ENCODE peak calls at places on chromosome 16, in eight cellular contexts. W is HCT116, J is heart left ventricle, C is lower lobe of right lung, N is Peyer's patch, V is sigmoid colon, F is foreskin keratinocyte, Q is tibial artery. P is an unnamed sample.

GRCh38 chr16:10156111-10156510 is 26.1 kb downstream of the GRIN2A start:
- DNase-seq in W (no peak), J (no peak), C (no peak), N (no peak), V (no peak), F (no peak), Q (no peak), P (no peak)

GRCh38 chr16:85005278-85006069 is 5.9 kb downstream of the ZDHHC7 start:
- DNase-seq in W (no peak), J (no peak), C (peak; percentile 15), N (no peak), V (peak; percentile 90), F (no peak), Q (peak; percentile 83), P (no peak)

GRCh38 chr16:84029297-84030096 is 13.1 kb downstream of the SLC38A8 start:
- DNase-seq in W (no peak), J (no peak), C (no peak), N (no peak), V (no peak), F (no peak), Q (no peak), P (no peak)

GRCh38 chr16:2199621-2200139 is 3.3 kb upstream of the CASKIN1 start:
- DNase-seq in W (no peak), J (no peak), C (no peak), N (no peak), V (no peak), F (no peak), Q (no peak), P (no peak)

GRCh38 chr16:74271879-74272278 is 24.7 kb upstream of the PSMD7 start:
- DNase-seq in W (no peak), J (no peak), C (no peak), N (no peak), V (no peak), F (no peak), Q (no peak), P (no peak)

GRCh38 chr16:27367463-27368357 is 34.3 kb upstream of the IL21R start:
- DNase-seq in W (peak; percentile 63), J (peak; percentile 81), C (peak; percentile 87), N (peak; percentile 93), V (peak; percentile 92), F (no peak), Q (peak; percentile 83), P (peak; percentile 92)

GRCh38 chr16:1527836-1528811 is 5.3 kb upstream of the TMEM204 start:
- DNase-seq in W (no peak), J (peak; percentile 74), C (no peak), N (no peak), V (no peak), F (no peak), Q (no peak), P (no peak)

GRCh38 chr16:66344533-66345145 is 21.9 kb upstream of the CDH5 start:
- DNase-seq in W (no peak), J (no peak), C (no peak), N (peak; percentile 74), V (no peak), F (no peak), Q (no peak), P (no peak)

GRCh38 chr16:3214904-3215600 is 19.9 kb downstream of the ZNF200 start:
- DNase-seq in W (no peak), J (no peak), C (no peak), N (peak; percentile 50), V (no peak), F (no peak), Q (no peak), P (no peak)

GRCh38 chr16:23578096-23578830 is 17.9 kb downstream of the NDUFAB1 start:
- DNase-seq in W (no peak), J (no peak), C (no peak), N (no peak), V (peak; percentile 18), F (no peak), Q (no peak), P (no peak)

GRCh38 chr16:58451263-58451662 is 48.7 kb upstream of the NDRG4 start:
- DNase-seq in W (no peak), J (peak; percentile 47), C (no peak), N (no peak), V (no peak), F (no peak), Q (no peak), P (peak; percentile 18)

GRCh38 chr16:84913315-84913714 is 93.5 kb downstream of the CRISPLD2 start:
- DNase-seq in W (no peak), J (no peak), C (no peak), N (peak; percentile 61), V (peak; percentile 94), F (no peak), Q (peak; percentile 87), P (no peak)

GRCh38 chr16:80627108-80627507 is 86.3 kb downstream of the DYNLRB2 start:
- DNase-seq in W (no peak), J (no peak), C (no peak), N (no peak), V (no peak), F (no peak), Q (no peak), P (no peak)

GRCh38 chr16:84088695-84089395 is 27.9 kb downstream of the MBTPS1 start:
- DNase-seq in W (no peak), J (peak; percentile 46), C (no peak), N (peak; percentile 70), V (no peak), F (no peak), Q (no peak), P (no peak)

GRCh38 chr16:11835891-11836652 is 15.3 kb downstream of the RSL1D1 start:
- DNase-seq in W (no peak), J (no peak), C (no peak), N (no peak), V (no peak), F (no peak), Q (no peak), P (no peak)

GRCh38 chr16:86418981-86419380 is 91.3 kb upstream of the FOXF1 start:
- DNase-seq in W (no peak), J (no peak), C (no peak), N (no peak), V (no peak), F (no peak), Q (no peak), P (no peak)

GRCh38 chr16:86411878-86412277 is 98.4 kb upstream of the FOXF1 start:
- DNase-seq in W (no peak), J (no peak), C (no peak), N (no peak), V (no peak), F (no peak), Q (no peak), P (no peak)

GRCh38 chr16:86410529-86410928 is 99.8 kb upstream of the FOXF1 start:
- DNase-seq in W (no peak), J (no peak), C (no peak), N (no peak), V (no peak), F (no peak), Q (no peak), P (no peak)

GRCh38 chr16:86419518-86419917 is 90.8 kb upstream of the FOXF1 start:
- DNase-seq in W (no peak), J (no peak), C (no peak), N (no peak), V (no peak), F (no peak), Q (no peak), P (no peak)

DNA sequence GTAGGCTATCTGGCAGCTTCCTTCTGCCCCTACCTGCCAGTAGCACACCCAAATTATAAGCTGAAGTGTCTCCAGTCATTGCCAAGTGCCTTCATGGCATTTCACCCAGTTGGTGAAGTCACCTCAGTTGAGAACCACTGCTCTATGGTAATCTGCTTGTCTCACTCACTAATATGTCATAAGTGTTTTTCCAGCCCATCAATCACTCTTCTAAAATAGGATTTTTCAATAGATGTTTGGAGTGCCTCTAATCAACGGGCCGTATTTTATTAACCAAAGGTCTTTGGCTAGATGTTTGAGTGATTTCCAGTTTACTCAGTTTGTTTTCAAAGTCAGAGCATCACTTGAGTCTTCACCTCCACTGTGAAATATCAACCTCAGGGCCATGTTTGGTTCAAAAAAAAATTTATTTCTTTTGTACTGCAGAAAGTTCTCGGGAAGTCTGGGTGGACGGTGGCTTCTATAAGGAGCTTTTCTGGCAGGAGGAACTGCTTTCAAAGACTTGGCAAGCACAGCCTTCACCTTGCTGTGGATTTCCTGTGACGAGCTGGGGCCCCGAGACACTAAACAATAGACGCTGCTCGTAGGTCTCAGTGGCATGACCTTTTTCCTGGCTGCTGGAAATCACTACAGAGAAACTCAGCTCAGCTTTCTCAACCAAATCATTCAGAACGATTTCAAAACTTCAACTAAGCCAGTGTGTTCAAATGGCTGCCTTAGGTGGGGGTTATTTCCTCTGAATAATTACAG is 95.2 kb upstream of the FOXF1 start:
- DNase-seq in W (no peak), J (peak; percentile 41), C (no peak), N (no peak), V (peak; percentile 80), F (no peak), Q (no peak), P (no peak)
- H3K27ac ChIP-seq in W (no peak overlapping the region), J (peak overlapping the region; percentile 69), C (peak overlapping the region; percentile 37), N (no peak overlapping the region), V (peak overlapping the region; percentile 73), F (no peak overlapping the region), Q (no peak overlapping the region), P (no peak overlapping the region)

GRCh38 chr16:15846510-15846909 is 10.3 kb downstream of the MYH11 start:
- DNase-seq in W (no peak), J (no peak), C (no peak), N (no peak), V (peak; percentile 41), F (no peak), Q (no peak), P (no peak)

GRCh38 chr16:15854061-15854460 is 2.8 kb downstream of the MYH11 start:
- DNase-seq in W (no peak), J (no peak), C (no peak), N (peak; percentile 1), V (no peak), F (no peak), Q (no peak), P (no peak)

GRCh38 chr16:15853021-15853420 is 3.8 kb downstream of the MYH11 start:
- DNase-seq in W (no peak), J (no peak), C (no peak), N (no peak), V (no peak), F (no peak), Q (no peak), P (no peak)

GRCh38 chr16:15847621-15848175 is 9.1 kb downstream of the MYH11 start:
- DNase-seq in W (no peak), J (no peak), C (no peak), N (no peak), V (peak; percentile 64), F (no peak), Q (no peak), P (no peak)

GRCh38 chr16:15849209-15849981 is 7.4 kb downstream of the MYH11 start:
- DNase-seq in W (no peak), J (no peak), C (no peak), N (no peak), V (no peak), F (no peak), Q (no peak), P (no peak)
- H3K27ac ChIP-seq in W (no peak overlapping the region), J (no peak overlapping the region), C (no peak overlapping the region), N (no peak overlapping the region), V (peak overlapping the region; percentile 95), F (no peak overlapping the region), Q (peak overlapping the region; percentile 89), P (no peak overlapping the region)

GRCh38 chr16:31199430-31200041 is 3.0 kb downstream of the PYCARD start:
- DNase-seq in W (no peak), J (no peak), C (no peak), N (no peak), V (no peak), F (no peak), Q (no peak), P (no peak)
- H3K27ac ChIP-seq in W (peak overlapping the region; percentile 7), J (no peak overlapping the region), C (no peak overlapping the region), N (no peak overlapping the region), V (no peak overlapping the region), F (no peak overlapping the region), Q (no peak overlapping the region), P (no peak overlapping the region)

GRCh38 chr16:67811899-67812298 is 5.2 kb downstream of the TSNAXIP1 start:
- DNase-seq in W (no peak), J (no peak), C (no peak), N (no peak), V (no peak), F (no peak), Q (no peak), P (no peak)
- H3K27ac ChIP-seq in W (no peak overlapping the region), J (no peak overlapping the region), C (no peak overlapping the region), N (no peak overlapping the region), V (no peak overlapping the region), F (no peak overlapping the region), Q (no peak overlapping the region), P (no peak overlapping the region)